ENCODE peak calls at places on chromosomes 13 and 19, in eight cellular contexts. One of them, this sample, is unnamed. For H3K4me1, the result is how much of the 10 kb centered on the place peaks cover.

GRCh38 chr13:112968910-112969691 is at the start of gene MCF2L:
- DNase-seq in K562: no peak
- DNase-seq in stomach: peak
- DNase-seq in Peyer's patch: peak
- DNase-seq in A549: peak
- DNase-seq in heart right ventricle: peak
- DNase-seq in left lung: peak
- DNase-seq in IMR-90: peak
- DNase-seq in this sample: peak

GRCh38 chr13:31201341-31202024 is 1.7 kb downstream of the B3GLCT start:
- DNase-seq in K562: no peak
- DNase-seq in stomach: no peak
- DNase-seq in Peyer's patch: no peak
- DNase-seq in A549: no peak
- DNase-seq in heart right ventricle: no peak
- DNase-seq in left lung: no peak
- DNase-seq in IMR-90: peak
- DNase-seq in this sample: no peak

GRCh38 chr13:110715395-110716234 is 2.1 kb downstream of the ING1 start:
- DNase-seq in K562: peak
- DNase-seq in stomach: peak
- DNase-seq in Peyer's patch: peak
- DNase-seq in A549: peak
- DNase-seq in heart right ventricle: peak
- DNase-seq in left lung: peak
- DNase-seq in IMR-90: peak
- DNase-seq in this sample: peak

GRCh38 chr19:57302020-57302465 is 18.2 kb upstream of the ZNF543 start:
- DNase-seq in K562: no peak
- DNase-seq in stomach: no peak
- DNase-seq in Peyer's patch: no peak
- DNase-seq in A549: no peak
- DNase-seq in heart right ventricle: no peak
- DNase-seq in left lung: no peak
- DNase-seq in IMR-90: peak
- DNase-seq in this sample: no peak

GRCh38 chr13:109509154-109509905 is 277.1 kb downstream of the IRS2 start:
- DNase-seq in K562: no peak
- DNase-seq in stomach: no peak
- DNase-seq in Peyer's patch: no peak
- DNase-seq in A549: no peak
- DNase-seq in heart right ventricle: no peak
- DNase-seq in left lung: no peak
- DNase-seq in IMR-90: peak
- DNase-seq in this sample: no peak

GRCh38 chr13:110228936-110229904 is 77.7 kb downstream of the COL4A1 start:
- DNase-seq in K562: no peak
- DNase-seq in stomach: no peak
- DNase-seq in Peyer's patch: no peak
- DNase-seq in A549: no peak
- DNase-seq in heart right ventricle: no peak
- DNase-seq in left lung: no peak
- DNase-seq in IMR-90: no peak
- DNase-seq in this sample: no peak

GRCh38 chr19:50175924-50176323 is 12.8 kb upstream of the IZUMO2 start:
- DNase-seq in K562: no peak
- DNase-seq in stomach: no peak
- DNase-seq in Peyer's patch: no peak
- DNase-seq in A549: no peak
- DNase-seq in heart right ventricle: no peak
- DNase-seq in left lung: no peak
- DNase-seq in IMR-90: no peak
- DNase-seq in this sample: no peak

GRCh38 chr13:51643882-51644281 is 59.6 kb downstream of the WDFY2 start:
- DNase-seq in K562: no peak
- DNase-seq in stomach: no peak
- DNase-seq in Peyer's patch: no peak
- DNase-seq in A549: peak
- DNase-seq in heart right ventricle: no peak
- DNase-seq in left lung: no peak
- DNase-seq in IMR-90: peak
- DNase-seq in this sample: no peak

GRCh38 chr13:48072304-48072703 is 22.6 kb downstream of the MED4 start:
- DNase-seq in K562: no peak
- DNase-seq in stomach: no peak
- DNase-seq in Peyer's patch: no peak
- DNase-seq in A549: no peak
- DNase-seq in heart right ventricle: no peak
- DNase-seq in left lung: no peak
- DNase-seq in IMR-90: no peak
- DNase-seq in this sample: no peak

DNA sequence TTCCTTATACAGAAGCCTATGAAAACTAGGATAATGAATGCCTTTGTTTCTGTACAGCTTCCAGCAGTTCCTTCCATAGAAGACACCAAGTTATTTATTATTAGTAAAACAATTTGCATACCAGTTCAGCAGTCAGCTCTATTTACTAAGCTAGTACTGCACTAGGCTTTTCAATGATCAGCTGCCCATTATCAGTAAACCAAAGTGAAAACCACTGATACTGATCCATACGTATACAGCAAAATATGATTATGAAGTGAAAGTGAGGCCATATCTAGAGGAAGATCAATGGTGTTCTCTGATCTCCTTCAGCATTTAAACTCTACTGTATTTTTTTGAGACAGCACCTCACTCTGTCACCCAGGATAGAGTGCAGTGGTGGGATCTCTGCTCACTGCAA is 3.2 kb downstream of the TPT1 start:
- DNase-seq in K562: no peak
- DNase-seq in stomach: no peak
- DNase-seq in Peyer's patch: no peak
- DNase-seq in A549: no peak
- DNase-seq in heart right ventricle: no peak
- DNase-seq in left lung: no peak
- DNase-seq in IMR-90: no peak
- DNase-seq in this sample: no peak
- H3K4me1 ChIP-seq in K562: under half
- H3K4me1 ChIP-seq in stomach: half or more
- H3K4me1 ChIP-seq in Peyer's patch: under half
- H3K4me1 ChIP-seq in A549: half or more
- H3K4me1 ChIP-seq in heart right ventricle: half or more
- H3K4me1 ChIP-seq in left lung: half or more
- H3K4me1 ChIP-seq in IMR-90: under half
- H3K4me1 ChIP-seq in this sample: half or more

GRCh38 chr19:16878181-16878965 is 10.4 kb upstream of the F2RL3 start:
- DNase-seq in K562: no peak
- DNase-seq in stomach: no peak
- DNase-seq in Peyer's patch: no peak
- DNase-seq in A549: no peak
- DNase-seq in heart right ventricle: no peak
- DNase-seq in left lung: peak
- DNase-seq in IMR-90: no peak
- DNase-seq in this sample: no peak

GRCh38 chr19:16876904-16877361 is 11.9 kb upstream of the F2RL3 start:
- DNase-seq in K562: no peak
- DNase-seq in stomach: no peak
- DNase-seq in Peyer's patch: no peak
- DNase-seq in A549: no peak
- DNase-seq in heart right ventricle: no peak
- DNase-seq in left lung: peak
- DNase-seq in IMR-90: no peak
- DNase-seq in this sample: no peak

GRCh38 chr19:16875584-16876555 is 12.9 kb upstream of the F2RL3 start:
- DNase-seq in K562: no peak
- DNase-seq in stomach: no peak
- DNase-seq in Peyer's patch: peak
- DNase-seq in A549: no peak
- DNase-seq in heart right ventricle: no peak
- DNase-seq in left lung: peak
- DNase-seq in IMR-90: no peak
- DNase-seq in this sample: no peak

GRCh38 chr19:16874250-16874977 is 14.4 kb upstream of the F2RL3 start:
- DNase-seq in K562: no peak
- DNase-seq in stomach: no peak
- DNase-seq in Peyer's patch: no peak
- DNase-seq in A549: no peak
- DNase-seq in heart right ventricle: no peak
- DNase-seq in left lung: no peak
- DNase-seq in IMR-90: no peak
- DNase-seq in this sample: no peak

GRCh38 chr19:16877581-16877980 is 11.2 kb upstream of the F2RL3 start:
- DNase-seq in K562: no peak
- DNase-seq in stomach: no peak
- DNase-seq in Peyer's patch: no peak
- DNase-seq in A549: no peak
- DNase-seq in heart right ventricle: no peak
- DNase-seq in left lung: peak
- DNase-seq in IMR-90: no peak
- DNase-seq in this sample: no peak
- H3K27ac ChIP-seq in K562: no peak
- H3K27ac ChIP-seq in stomach: no peak
- H3K27ac ChIP-seq in Peyer's patch: no peak
- H3K27ac ChIP-seq in A549: no peak
- H3K27ac ChIP-seq in heart right ventricle: no peak
- H3K27ac ChIP-seq in left lung: peak
- H3K27ac ChIP-seq in IMR-90: no peak
- H3K27ac ChIP-seq in this sample: no peak

GRCh38 chr19:48872182-48872883 is at the start of gene PPP1R15A:
- DNase-seq in K562: peak
- DNase-seq in stomach: peak
- DNase-seq in Peyer's patch: peak
- DNase-seq in A549: peak
- DNase-seq in heart right ventricle: peak
- DNase-seq in left lung: peak
- DNase-seq in IMR-90: peak
- DNase-seq in this sample: peak
- H3K4me1 ChIP-seq in K562: under half
- H3K4me1 ChIP-seq in stomach: half or more
- H3K4me1 ChIP-seq in Peyer's patch: under half
- H3K4me1 ChIP-seq in A549: under half
- H3K4me1 ChIP-seq in heart right ventricle: half or more
- H3K4me1 ChIP-seq in left lung: half or more
- H3K4me1 ChIP-seq in IMR-90: under half
- H3K4me1 ChIP-seq in this sample: under half

GRCh38 chr19:46350758-46351159 is 3.9 kb downstream of the PPP5C start:
- DNase-seq in K562: no peak
- DNase-seq in stomach: no peak
- DNase-seq in Peyer's patch: peak
- DNase-seq in A549: no peak
- DNase-seq in heart right ventricle: no peak
- DNase-seq in left lung: no peak
- DNase-seq in IMR-90: no peak
- DNase-seq in this sample: no peak
- H3K27ac ChIP-seq in K562: no peak
- H3K27ac ChIP-seq in stomach: peak
- H3K27ac ChIP-seq in Peyer's patch: peak
- H3K27ac ChIP-seq in A549: no peak
- H3K27ac ChIP-seq in heart right ventricle: peak
- H3K27ac ChIP-seq in left lung: peak
- H3K27ac ChIP-seq in IMR-90: peak
- H3K27ac ChIP-seq in this sample: peak

DNA sequence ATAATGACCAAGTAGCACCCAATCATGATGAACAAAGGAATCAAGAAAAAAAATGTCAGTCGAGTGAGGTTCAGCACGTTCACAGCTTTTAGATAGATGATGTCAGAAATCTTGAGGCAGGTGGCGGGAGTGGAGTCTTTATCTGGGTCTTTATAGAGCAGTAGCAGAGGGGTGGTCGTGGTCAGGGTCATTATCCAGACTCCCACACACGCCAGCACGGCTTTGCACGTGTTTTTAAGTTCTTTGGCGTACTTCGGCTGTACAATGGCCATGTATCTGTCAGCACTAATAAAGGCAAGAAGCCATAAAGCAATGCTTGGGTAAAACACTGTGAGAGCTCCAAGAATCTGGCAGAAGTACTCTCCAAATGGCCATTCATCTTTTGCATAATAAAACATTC is 2.9 kb downstream of the GPR18 start:
- DNase-seq in K562: no peak
- DNase-seq in stomach: no peak
- DNase-seq in Peyer's patch: no peak
- DNase-seq in A549: no peak
- DNase-seq in heart right ventricle: no peak
- DNase-seq in left lung: no peak
- DNase-seq in IMR-90: no peak
- DNase-seq in this sample: no peak
- H3K4me1 ChIP-seq in K562: under half
- H3K4me1 ChIP-seq in stomach: under half
- H3K4me1 ChIP-seq in Peyer's patch: under half
- H3K4me1 ChIP-seq in A549: under half
- H3K4me1 ChIP-seq in heart right ventricle: under half
- H3K4me1 ChIP-seq in left lung: under half
- H3K4me1 ChIP-seq in IMR-90: under half
- H3K4me1 ChIP-seq in this sample: half or more

This sample was measured in CD8-positive, alpha-beta T cell.